ENCODE peak calls at places on chromosomes 6 and 20, in eight cellular contexts. J is mucosa of descending colon; I is CD8-positive, alpha-beta T cell; T is Caco-2; Q is GM20000; Z is B cell; R is fibroblast of pulmonary artery; A is pancreas. S is an unnamed sample.

GRCh38 chr6:143745160-143746133 is 67.7 kb downstream of the PHACTR2 start:
- DNase-seq in J (peak; percentile 79), Q (no peak), I (no peak), R (peak; percentile 73), T (peak; percentile 81), Z (no peak), A (peak; percentile 25), S (no peak)

GRCh38 chr6:168265827-168266815 is 53.5 kb downstream of the DACT2 start:
- DNase-seq in R (no peak), T (no peak), A (no peak), I (no peak), J (no peak), Q (no peak), Z (no peak), S (no peak)

GRCh38 chr6:110491299-110491643 is 14.9 kb upstream of the SLC22A16 start:
- DNase-seq in T (no peak), Z (no peak), A (no peak), Q (no peak), J (no peak), R (no peak), I (no peak), S (no peak)

GRCh38 chr6:112304680-112305079 is 42.5 kb upstream of the RFPL4B start:
- DNase-seq in Z (no peak), A (no peak), J (no peak), Q (no peak), I (no peak), T (no peak), R (no peak), S (no peak)

GRCh38 chr6:138105880-138106664 is 1.1 kb downstream of the PERP start:
- DNase-seq in Z (no peak), A (no peak), Q (no peak), R (no peak), J (peak; percentile 40), I (no peak), T (peak; percentile 16), S (no peak)

GRCh38 chr6:144578385-144579350 is 293.5 kb downstream of the UTRN start:
- DNase-seq in I (no peak), R (peak; percentile 23), T (no peak), Z (no peak), A (no peak), J (no peak), Q (no peak), S (no peak)

GRCh38 chr6:103872219-103872618 is 987.5 kb downstream of the HACE1 start:
- DNase-seq in T (no peak), Q (no peak), R (no peak), Z (no peak), I (no peak), A (no peak), J (no peak), S (no peak)

GRCh38 chr6:163554663-163555062 is 140.1 kb downstream of the QKI start:
- DNase-seq in T (peak; percentile 55), Z (peak; percentile 44), I (peak; percentile 26), R (peak; percentile 53), A (peak; percentile 44), Q (peak; percentile 27), J (peak; percentile 70), S (peak; percentile 28)

GRCh38 chr6:82906951-82907350 is 158.7 kb downstream of the UBE3D start:
- DNase-seq in Q (no peak), T (no peak), Z (no peak), J (no peak), A (no peak), R (peak; percentile 64), I (no peak), S (no peak)

GRCh38 chr6:159463440-159463839 is 229.6 kb downstream of the SOD2 start:
- DNase-seq in I (no peak), R (peak; percentile 39), T (no peak), A (no peak), Z (no peak), J (no peak), Q (no peak), S (no peak)

GRCh38 chr6:151148111-151148510 is 91.7 kb upstream of the AKAP12 start:
- DNase-seq in T (no peak), J (no peak), R (no peak), Q (no peak), A (no peak), Z (no peak), I (no peak), S (no peak)

GRCh38 chr6:31541059-31541657 is 645 bp downstream of the DDX39B start:
- DNase-seq in Q (peak; percentile 63), I (peak; percentile 48), A (peak; percentile 36), Z (peak; percentile 66), J (peak; percentile 85), T (peak; percentile 46), R (peak; percentile 71), S (peak; percentile 41)

GRCh38 chr20:8932192-8933150 is 136.4 kb upstream of the PLCB4 start:
- DNase-seq in I (no peak), R (peak; percentile 2), Q (no peak), A (no peak), Z (no peak), T (no peak), J (no peak), S (no peak)

GRCh38 chr20:45945678-45946148 is 11.2 kb downstream of the PCIF1 start:
- DNase-seq in J (no peak), A (peak; percentile 53), R (no peak), T (no peak), Z (no peak), Q (no peak), I (no peak), S (no peak)

GRCh38 chr20:6265204-6265904 is 142.5 kb upstream of the FERMT1 start:
- DNase-seq in Q (peak; percentile 17), J (peak; percentile 4), R (peak; percentile 86), T (peak; percentile 22), A (no peak), I (no peak), Z (no peak), S (peak; percentile 19)

GRCh38 chr6:75612434-75612833 is 10.8 kb downstream of the SENP6 start:
- DNase-seq in R (no peak), Q (no peak), Z (no peak), A (no peak), J (no peak), T (no peak), I (no peak), S (no peak)

GRCh38 chr6:63573899-63574553 is 1.7 kb downstream of the LOC128125822 start:
- DNase-seq in R (peak; percentile 73), Z (peak; percentile 54), J (peak; percentile 82), Q (no peak), I (no peak), T (peak; percentile 83), A (peak; percentile 36), S (no peak)

GRCh38 chr20:34037121-34037520 is 43.4 kb downstream of the RALY start:
- DNase-seq in T (no peak), R (peak; percentile 13), I (no peak), J (no peak), A (no peak), Q (peak; percentile 26), Z (peak; percentile 19), S (no peak)

GRCh38 chr6:121885399-121886152 is 450.1 kb downstream of the GJA1 start:
- DNase-seq in Q (no peak), R (peak; percentile 52), T (peak; percentile 68), J (no peak), I (no peak), A (no peak), Z (no peak), S (no peak)

GRCh38 chr20:44703956-44704488 is 11.1 kb upstream of the CCN5 start:
- DNase-seq in R (no peak), I (no peak), Z (no peak), J (no peak), Q (no peak), A (no peak), T (no peak), S (no peak)

GRCh38 chr6:19848465-19848864 is 11.3 kb downstream of the ID4 start:
- DNase-seq in Z (no peak), Q (no peak), I (no peak), J (no peak), T (no peak), R (no peak), A (no peak), S (no peak)

GRCh38 chr6:19849196-19849595 is 12.0 kb downstream of the ID4 start:
- DNase-seq in I (no peak), A (no peak), Q (no peak), J (no peak), R (no peak), Z (no peak), T (no peak), S (no peak)

GRCh38 chr6:19849736-19850135 is 12.6 kb downstream of the ID4 start:
- DNase-seq in Z (no peak), T (no peak), R (no peak), J (no peak), Q (no peak), A (no peak), I (no peak), S (no peak)

GRCh38 chr6:19852090-19852457 is 14.9 kb downstream of the ID4 start:
- DNase-seq in T (no peak), Z (no peak), J (no peak), A (no peak), R (no peak), I (no peak), Q (no peak), S (no peak)

GRCh38 chr6:19851273-19852089 is 14.3 kb downstream of the ID4 start:
- DNase-seq in T (peak; percentile 54), A (no peak), J (peak; percentile 46), I (no peak), Q (peak; percentile 64), R (peak; percentile 90), Z (no peak), S (peak; percentile 38)
- TF ChIP-seq CTCF in T (peak; percentile 70), A (peak; percentile 44), J (peak; percentile 74), I (no peak), Q (peak; percentile 44), R (peak; percentile 99), Z (no peak), S (peak; percentile 42)

GRCh38 chr6:166707045-166707444 is 80.0 kb upstream of the RPS6KA2 start:
- DNase-seq in T (peak; percentile 37), J (peak; percentile 46), R (peak; percentile 32), Z (peak; percentile 7), I (no peak), A (peak; percentile 75), Q (peak; percentile 50), S (peak; percentile 56)
- TF ChIP-seq CTCF in T (peak; percentile 36), J (peak; percentile 7), R (peak; percentile 46), Z (no peak), I (no peak), A (peak; percentile 43), Q (peak; percentile 64), S (peak; percentile 34)

GRCh38 chr6:44152109-44152461 is 6.5 kb upstream of the CAPN11 start:
- DNase-seq in I (no peak), J (no peak), R (no peak), Z (no peak), A (no peak), T (no peak), Q (no peak), S (no peak)
- TF ChIP-seq CTCF in I (peak; percentile 23), J (no peak), R (no peak), Z (no peak), A (no peak), T (no peak), Q (no peak), S (no peak)

GRCh38 chr20:57633945-57634491 is 13.8 kb upstream of the ZBP1 start:
- DNase-seq in R (no peak), T (no peak), Q (no peak), I (no peak), Z (no peak), J (no peak), A (no peak), S (no peak)
- TF ChIP-seq CTCF in R (no peak), T (no peak), Q (no peak), I (no peak), Z (no peak), J (no peak), A (no peak), S (no peak)